ENCODE peak calls at places on chromosomes 5 and 9, in nine cellular contexts. L is T1000; X is Right ventricle myocardium superior; N is C1 segment of cervical spinal cord; U is iPS DF 6.9; P is stimulated activated CD4-positive, alpha-beta T cell treated with anti-CD3 and anti-CD28 coated beads, Interleukin-2, amount 100 ng/mL, for 4 hours; J is dermis microvascular lymphatic vessel endothelial cell; A is NCI-H1105; W is fibroblast of lung. D is an unnamed sample.
A peak's percentile ranks its signal among the peaks of the same experiment; 100 is the strongest.

GRCh38 chr9:131179561-131180219 is 54.3 kb downstream of the NUP214 start:
- DNase-seq in L (no peak), X (no peak), N (no peak), U (no peak), P (no peak), J (no peak), A (no peak), W (peak; percentile 96), D (peak; percentile 73)

GRCh38 chr9:92100237-92100911 is 14.8 kb downstream of the SPTLC1 start:
- DNase-seq in L (no peak), X (no peak), N (no peak), U (no peak), P (no peak), J (no peak), A (no peak), W (peak; percentile 86), D (peak; percentile 24)

GRCh38 chr5:136001531-136001930 is 27.3 kb upstream of the TGFBI start:
- DNase-seq in L (no peak), X (peak; percentile 51), N (no peak), U (no peak), P (no peak), J (no peak), A (no peak), W (peak; percentile 83), D (peak; percentile 92)

GRCh38 chr9:92048924-92049625 is 66.1 kb downstream of the SPTLC1 start:
- DNase-seq in L (no peak), X (no peak), N (no peak), U (peak; percentile 35), P (no peak), J (no peak), A (no peak), W (peak; percentile 9), D (peak; percentile 31)

GRCh38 chr5:16964821-16965220 is 28.7 kb upstream of the MYO10 start:
- DNase-seq in L (no peak), X (no peak), N (no peak), U (no peak), P (no peak), J (no peak), A (no peak), W (peak; percentile 29), D (no peak)

GRCh38 chr5:136006767-136007251 is 22.0 kb upstream of the TGFBI start:
- DNase-seq in L (peak; percentile 30), X (no peak), N (no peak), U (no peak), P (no peak), J (no peak), A (no peak), W (peak; percentile 99), D (peak; percentile 50)

GRCh38 chr5:134851307-134851923 is 5.6 kb downstream of the C5orf24 start:
- DNase-seq in L (no peak), X (no peak), N (no peak), U (no peak), P (no peak), J (no peak), A (no peak), W (peak; percentile 35), D (no peak)

GRCh38 chr5:107806271-107806670 is 135.5 kb upstream of the EFNA5 start:
- DNase-seq in L (no peak), X (no peak), N (no peak), U (no peak), P (no peak), J (no peak), A (peak; percentile 74), W (no peak), D (no peak)

GRCh38 chr9:114351932-114352331 is 22.3 kb downstream of the ORM2 start:
- DNase-seq in L (no peak), X (no peak), N (no peak), U (no peak), P (no peak), J (no peak), A (no peak), W (no peak), D (no peak)

GRCh38 chr9:91253488-91253887 is 108.2 kb downstream of the AUH start:
- DNase-seq in L (no peak), X (no peak), N (no peak), U (no peak), P (peak; percentile 12), J (no peak), A (no peak), W (no peak), D (no peak)

GRCh38 chr5:108726446-108727091 is 21.1 kb upstream of the FER start:
- DNase-seq in L (no peak), X (no peak), N (no peak), U (no peak), P (no peak), J (no peak), A (no peak), W (no peak), D (no peak)

GRCh38 chr9:114894801-114895433 is 35.5 kb downstream of the TNFSF8 start:
- DNase-seq in L (peak; percentile 43), X (peak; percentile 45), N (no peak), U (no peak), P (no peak), J (peak; percentile 40), A (peak; percentile 21), W (peak; percentile 98), D (peak; percentile 90)

GRCh38 chr5:40834391-40834848 is 602 bp downstream of the RPL37 start:
- DNase-seq in L (no peak), X (no peak), N (no peak), U (no peak), P (no peak), J (peak; percentile 18), A (peak; percentile 2), W (peak; percentile 43), D (no peak)

GRCh38 chr9:136733611-136734010 is 9.1 kb downstream of the LCN10 start:
- DNase-seq in L (no peak), X (no peak), N (no peak), U (no peak), P (no peak), J (no peak), A (no peak), W (no peak), D (no peak)

GRCh38 chr9:74284596-74284995 is 212.5 kb upstream of the RORB start:
- DNase-seq in L (no peak), X (no peak), N (no peak), U (no peak), P (no peak), J (no peak), A (peak; percentile 9), W (peak; percentile 2), D (no peak)

GRCh38 chr9:12775373-12775962 is 648 bp downstream of the LURAP1L start:
- DNase-seq in L (no peak), X (peak; percentile 46), N (no peak), U (no peak), P (no peak), J (no peak), A (no peak), W (peak; percentile 25), D (no peak)

GRCh38 chr9:123320814-123321213 is 35.2 kb upstream of the CRB2 start:
- DNase-seq in L (no peak), X (no peak), N (no peak), U (no peak), P (no peak), J (no peak), A (no peak), W (no peak), D (no peak)

GRCh38 chr5:143177263-143177994 is 226.1 kb downstream of the NR3C1 start:
- DNase-seq in L (peak; percentile 81), X (no peak), N (no peak), U (no peak), P (no peak), J (no peak), A (peak; percentile 80), W (peak; percentile 100), D (peak; percentile 72)